ENCODE peak calls at places on chromosomes 6 and 20, in eight cellular contexts. S is PC-3, K is trophoblast cell, C is HepG2, H is GM23338, A is PC-9, E is HCT116, Q is fibroblast of lung. J is an unnamed sample. For H3K27me3, the result is how much of the 10 kb centered on the place peaks cover.

GRCh38 chr6:42300701-42301100 is 83.0 kb upstream of the MRPS10 start:
- DNase-seq in S (peak), K (no peak), C (no peak), H (no peak), A (peak), E (no peak), Q (no peak), J (peak)

GRCh38 chr20:25280574-25281535 is 33.0 kb downstream of the PYGB start:
- DNase-seq in S (no peak), K (no peak), C (no peak), H (no peak), A (no peak), E (no peak), Q (no peak), J (peak)

GRCh38 chr6:20882014-20882413 is 347.8 kb downstream of the CDKAL1 start:
- DNase-seq in S (no peak), K (no peak), C (no peak), H (peak), A (no peak), E (no peak), Q (no peak), J (no peak)

GRCh38 chr6:131917763-131918649 is 33.2 kb downstream of the CCN2 start:
- DNase-seq in S (no peak), K (no peak), C (no peak), H (no peak), A (no peak), E (no peak), Q (no peak), J (no peak)

GRCh38 chr6:24827162-24827561 is 28.4 kb upstream of the ARMH2 start:
- DNase-seq in S (no peak), K (no peak), C (no peak), H (no peak), A (no peak), E (no peak), Q (no peak), J (no peak)

GRCh38 chr6:159686697-159687096 is 6.3 kb downstream of the SOD2 start:
- DNase-seq in S (no peak), K (no peak), C (no peak), H (no peak), A (no peak), E (no peak), Q (no peak), J (no peak)

GRCh38 chr6:41784581-41785171 is 2.8 kb upstream of the TOMM6 start:
- DNase-seq in S (no peak), K (peak), C (no peak), H (peak), A (peak), E (no peak), Q (no peak), J (peak)

GRCh38 chr6:67679566-67680296 is 955.4 kb upstream of the ADGRB3 start:
- DNase-seq in S (peak), K (no peak), C (no peak), H (no peak), A (no peak), E (no peak), Q (no peak), J (no peak)

GRCh38 chr6:35359744-35360348 is 17.5 kb downstream of the PPARD start:
- DNase-seq in S (peak), K (peak), C (no peak), H (no peak), A (peak), E (no peak), Q (peak), J (peak)

GRCh38 chr6:11575408-11576033 is 38.0 kb downstream of the TMEM170B start:
- DNase-seq in S (peak), K (peak), C (peak), H (peak), A (peak), E (peak), Q (peak), J (no peak)

GRCh38 chr20:48738399-48739304 is 89.1 kb downstream of the PREX1 start:
- DNase-seq in S (no peak), K (no peak), C (peak), H (no peak), A (no peak), E (no peak), Q (no peak), J (no peak)

GRCh38 chr6:28811873-28812272 is 111.9 kb downstream of the TRIM27 start:
- DNase-seq in S (peak), K (no peak), C (peak), H (peak), A (no peak), E (no peak), Q (no peak), J (no peak)

GRCh38 chr6:70176853-70177550 is 125.9 kb downstream of the COL9A1 start:
- DNase-seq in S (no peak), K (no peak), C (no peak), H (no peak), A (no peak), E (no peak), Q (no peak), J (no peak)

GRCh38 chr6:63644668-63645326 is 9.2 kb downstream of the PHF3 start:
- DNase-seq in S (no peak), K (no peak), C (no peak), H (no peak), A (no peak), E (no peak), Q (no peak), J (no peak)

GRCh38 chr6:44739163-44739562 is 351.7 kb downstream of the CDC5L start:
- DNase-seq in S (no peak), K (peak), C (no peak), H (peak), A (no peak), E (no peak), Q (no peak), J (no peak)

GRCh38 chr20:31764641-31765305 is 25.7 kb downstream of the TPX2 start:
- DNase-seq in S (no peak), K (no peak), C (no peak), H (no peak), A (no peak), E (no peak), Q (no peak), J (peak)

GRCh38 chr6:109610555-109610954 is 80.4 kb downstream of the AK9 start:
- DNase-seq in S (no peak), K (no peak), C (no peak), H (no peak), A (no peak), E (no peak), Q (no peak), J (no peak)

GRCh38 chr6:154433477-154434241 is 76.8 kb downstream of the CNKSR3 start:
- DNase-seq in S (no peak), K (no peak), C (peak), H (peak), A (no peak), E (no peak), Q (no peak), J (peak)

GRCh38 chr20:22791877-22792525 is 207.6 kb upstream of the FOXA2 start:
- DNase-seq in S (peak), K (peak), C (no peak), H (no peak), A (peak), E (no peak), Q (no peak), J (no peak)

GRCh38 chr6:116144590-116144989 is 18.7 kb upstream of the COL10A1 start:
- DNase-seq in S (peak), K (no peak), C (peak), H (no peak), A (no peak), E (no peak), Q (peak), J (peak)

GRCh38 chr20:19110866-19111460 is 101.5 kb upstream of the SLC24A3 start:
- DNase-seq in S (no peak), K (no peak), C (no peak), H (no peak), A (no peak), E (no peak), Q (no peak), J (no peak)

GRCh38 chr6:157688960-157689599 is 134.0 kb upstream of the SNX9 start:
- DNase-seq in S (peak), K (peak), C (no peak), H (peak), A (peak), E (peak), Q (no peak), J (peak)

GRCh38 chr6:16481680-16482079 is 243.3 kb downstream of the GMPR start:
- DNase-seq in S (no peak), K (no peak), C (no peak), H (no peak), A (no peak), E (no peak), Q (no peak), J (no peak)

GRCh38 chr6:111874030-111874425 is 776 bp upstream of the FYN start:
- DNase-seq in S (peak), K (no peak), C (no peak), H (peak), A (peak), E (no peak), Q (no peak), J (peak)

GRCh38 chr20:56621730-56622129 is 7.4 kb upstream of the TFAP2C start:
- DNase-seq in S (no peak), K (no peak), C (no peak), H (no peak), A (no peak), E (no peak), Q (no peak), J (no peak)

GRCh38 chr20:7980332-7981046 is 39.1 kb downstream of the TMX4 start:
- DNase-seq in S (peak), K (no peak), C (peak), H (peak), A (peak), E (peak), Q (peak), J (no peak)

GRCh38 chr6:7902221-7902620 is 8.4 kb downstream of the TXNDC5 start:
- DNase-seq in S (no peak), K (no peak), C (no peak), H (no peak), A (no peak), E (no peak), Q (no peak), J (no peak)

GRCh38 chr6:90820436-90820835 is 233.6 kb upstream of the MAP3K7 start:
- DNase-seq in S (peak), K (no peak), C (no peak), H (no peak), A (no peak), E (no peak), Q (no peak), J (no peak)

GRCh38 chr6:3370361-3371221 is 86.3 kb downstream of the SLC22A23 start:
- DNase-seq in S (peak), K (no peak), C (peak), H (peak), A (no peak), E (no peak), Q (no peak), J (no peak)

GRCh38 chr6:14207493-14207892 is 89.9 kb downstream of the CD83 start:
- DNase-seq in S (no peak), K (no peak), C (no peak), H (no peak), A (no peak), E (no peak), Q (no peak), J (no peak)

GRCh38 chr6:132506869-132507813 is 5.8 kb downstream of the STX7 start:
- DNase-seq in S (no peak), K (no peak), C (no peak), H (no peak), A (no peak), E (no peak), Q (no peak), J (no peak)

GRCh38 chr6:91710356-91710755 is 1123.5 kb upstream of the MAP3K7 start:
- DNase-seq in S (no peak), K (no peak), C (no peak), H (no peak), A (no peak), E (no peak), Q (no peak), J (no peak)

DNA sequence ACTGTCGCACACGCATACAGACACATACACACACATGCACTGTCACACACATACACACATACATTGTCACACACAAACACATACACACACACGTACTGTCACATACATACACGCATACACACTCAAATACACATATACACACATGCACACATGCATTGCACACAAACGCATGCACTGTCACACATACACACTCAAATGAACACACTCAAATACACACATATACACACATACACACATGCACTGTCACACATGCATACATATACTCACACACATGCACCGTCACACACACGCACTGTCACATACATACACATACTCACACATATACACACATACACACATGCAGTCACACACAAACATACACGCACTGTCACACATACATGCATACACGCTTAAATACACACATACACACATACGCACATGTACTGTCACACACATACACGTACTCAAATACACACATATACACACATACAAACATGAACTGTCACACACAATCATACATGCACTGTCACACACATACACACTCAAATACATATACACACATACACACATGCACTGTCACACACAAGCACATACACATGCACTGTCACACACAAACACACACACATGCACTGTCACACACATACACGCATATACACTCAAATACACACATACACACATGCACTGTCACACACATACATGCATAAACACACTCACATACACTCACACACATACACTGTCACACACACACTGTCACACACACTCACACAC is 548.6 kb upstream of the BTBD3 start:
- DNase-seq in S (no peak), K (no peak), C (no peak), H (no peak), A (no peak), E (no peak), Q (no peak), J (no peak)
- H3K27me3 ChIP-seq in S (under half), K (under half), C (under half), H (under half), A (under half), E (under half), Q (under half), J (under half)

GRCh38 chr20:37894454-37894853 is 8.5 kb upstream of the VSTM2L start:
- DNase-seq in S (no peak), K (no peak), C (no peak), H (no peak), A (no peak), E (no peak), Q (no peak), J (no peak)
- H3K4me2 ChIP-seq in S (no peak), K (no peak), C (no peak), H (no peak), A (no peak), E (no peak), Q (no peak), J (no peak)

GRCh38 chr6:149988550-149989336 is 25.0 kb downstream of the ULBP1 start:
- DNase-seq in S (no peak), K (no peak), C (no peak), H (peak), A (no peak), E (no peak), Q (no peak), J (no peak)
- H3K27me3 ChIP-seq in S (half or more), K (half or more), C (half or more), H (half or more), A (half or more), E (under half), Q (half or more), J (half or more)

GRCh38 chr6:72757048-72757447 is 135.2 kb downstream of the KCNQ5 start:
- DNase-seq in S (no peak), K (no peak), C (no peak), H (no peak), A (no peak), E (no peak), Q (no peak), J (no peak)

GRCh38 chr6:72761767-72762166 is 139.9 kb downstream of the KCNQ5 start:
- DNase-seq in S (no peak), K (no peak), C (no peak), H (no peak), A (no peak), E (no peak), Q (no peak), J (no peak)

GRCh38 chr6:72758901-72759300 is 137.0 kb downstream of the KCNQ5 start:
- DNase-seq in S (no peak), K (no peak), C (no peak), H (no peak), A (no peak), E (no peak), Q (no peak), J (no peak)

GRCh38 chr6:72757926-72758325 is 136.1 kb downstream of the KCNQ5 start:
- DNase-seq in S (no peak), K (no peak), C (no peak), H (no peak), A (no peak), E (no peak), Q (no peak), J (no peak)

GRCh38 chr6:72760130-72760793 is 138.4 kb downstream of the KCNQ5 start:
- DNase-seq in S (no peak), K (no peak), C (no peak), H (no peak), A (no peak), E (no peak), Q (peak), J (no peak)
- H3K4me2 ChIP-seq in S (no peak), K (peak), C (no peak), H (no peak), A (no peak), E (no peak), Q (peak), J (peak)

GRCh38 chr6:149931501-149931900 is 8.6 kb upstream of the RAET1G start:
- DNase-seq in S (no peak), K (no peak), C (no peak), H (no peak), A (no peak), E (no peak), Q (no peak), J (no peak)

GRCh38 chr6:149934249-149935156 is 7.3 kb upstream of the ULBP2 start:
- DNase-seq in S (peak), K (peak), C (peak), H (peak), A (peak), E (peak), Q (peak), J (peak)

GRCh38 chr6:149933036-149933435 is 8.8 kb upstream of the ULBP2 start:
- DNase-seq in S (no peak), K (no peak), C (no peak), H (no peak), A (no peak), E (no peak), Q (no peak), J (no peak)

GRCh38 chr6:149935246-149935645 is 6.6 kb upstream of the ULBP2 start:
- DNase-seq in S (peak), K (no peak), C (no peak), H (no peak), A (no peak), E (no peak), Q (no peak), J (peak)

DNA sequence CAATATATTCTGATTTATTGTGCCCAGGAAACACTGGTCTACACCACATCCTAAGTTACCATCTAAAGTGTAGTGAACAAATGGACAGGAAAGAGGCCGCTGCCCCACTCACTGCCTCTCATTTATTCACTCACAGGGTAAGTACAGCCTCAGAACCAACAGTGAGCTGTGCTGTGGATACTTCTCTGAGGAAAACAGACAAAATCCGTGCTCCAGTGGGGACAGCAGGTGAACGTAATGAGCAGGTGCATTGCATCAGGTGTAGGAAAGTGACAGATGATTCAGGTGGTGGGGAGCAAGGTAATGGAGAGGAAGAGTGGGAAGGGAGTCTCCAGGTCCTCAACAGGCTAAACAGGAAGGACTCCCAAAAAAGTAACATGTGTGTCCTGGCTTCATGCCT is 8.4 kb upstream of the ULBP2 start:
- DNase-seq in S (no peak), K (no peak), C (no peak), H (no peak), A (no peak), E (no peak), Q (no peak), J (no peak)
- H3K27me3 ChIP-seq in S (under half), K (under half), C (half or more), H (half or more), A (under half), E (under half), Q (under half), J (half or more)

DNA sequence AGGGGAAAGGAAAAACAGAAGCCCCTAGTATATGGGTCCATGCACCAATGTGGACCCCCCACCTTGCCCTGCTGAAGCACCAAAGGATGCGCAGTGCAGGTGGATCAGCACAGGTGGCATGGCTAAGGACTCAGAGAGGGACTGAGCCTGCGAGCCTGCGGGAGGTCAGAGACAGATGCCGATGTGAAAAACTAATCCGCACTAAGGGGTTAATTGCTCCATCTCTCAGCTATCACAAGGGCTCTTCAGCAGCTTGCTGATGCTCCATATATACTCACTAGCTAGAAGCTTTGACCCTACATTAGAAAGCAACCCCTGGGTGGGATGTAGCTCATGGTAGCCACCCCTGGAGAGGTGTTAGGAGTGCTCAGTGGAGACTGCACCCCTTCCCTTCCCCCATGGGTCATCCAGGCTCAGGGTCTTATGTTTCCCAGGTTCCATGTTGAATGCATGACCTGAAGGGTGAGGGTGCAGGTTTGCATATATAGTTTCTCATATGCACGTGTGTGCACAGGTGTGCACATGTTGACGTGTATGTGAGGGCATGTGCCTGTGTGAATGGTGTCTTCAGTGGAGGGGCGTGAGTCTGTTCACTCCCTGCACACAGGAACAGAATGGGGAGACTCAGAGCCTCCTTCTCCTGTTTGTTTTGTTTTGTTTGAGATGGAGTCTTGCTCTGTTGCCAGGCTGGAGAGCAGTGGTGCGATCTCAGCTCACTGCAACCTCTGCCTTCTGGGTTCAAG is 13.4 kb upstream of the IP6K3 start:
- DNase-seq in S (no peak), K (no peak), C (no peak), H (no peak), A (no peak), E (no peak), Q (no peak), J (no peak)
- H3K4me2 ChIP-seq in S (no peak), K (no peak), C (no peak), H (no peak), A (no peak), E (peak), Q (no peak), J (no peak)

DNA sequence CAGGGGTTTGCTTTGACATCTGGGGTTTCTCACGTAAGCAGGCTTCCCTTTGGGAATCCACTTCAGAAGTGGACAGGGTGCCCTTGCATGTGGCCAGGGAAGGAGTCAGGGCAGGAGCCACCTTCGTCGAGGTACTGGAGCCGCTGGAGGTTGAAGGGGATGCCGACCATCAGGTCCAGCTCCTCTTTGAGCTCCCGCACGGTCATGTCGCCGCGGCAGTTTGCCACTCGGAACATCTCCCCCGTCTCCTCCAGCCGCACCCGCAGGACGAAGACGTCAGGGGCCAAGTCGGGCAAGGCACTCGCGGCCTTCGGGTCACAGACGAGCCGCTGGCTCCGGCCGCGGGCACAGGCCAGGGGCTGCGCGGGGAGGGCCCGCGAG is 360 bp downstream of the ANKRD60 start:
- DNase-seq in S (no peak), K (no peak), C (no peak), H (peak), A (no peak), E (no peak), Q (peak), J (no peak)
- H3K27me3 ChIP-seq in S (under half), K (under half), C (half or more), H (under half), A (under half), E (under half), Q (under half), J (under half)

J was measured in osteoblast.